ENCODE peak calls at places on chromosomes 11 and 22, in seven cellular contexts. Q is mesendoderm, T is H9, C is IMR-90, O is mesenchymal stem cell, Y is H1, H is trophoblast cell. D is an unnamed sample.

GRCh38 chr11:47241740-47242400 is 6.7 kb downstream of the ACP2 start:
- DNase-seq in Q (no peak), T (no peak), C (peak; percentile 23), O (no peak), Y (no peak), H (peak; percentile 58), D (no peak)

GRCh38 chr22:19548964-19549363 is 24.8 kb upstream of the CLDN5 start:
- DNase-seq in Q (no peak), T (no peak), C (no peak), O (no peak), Y (no peak), H (no peak), D (no peak)

GRCh38 chr11:116062526-116063171 is 558.4 kb upstream of the CADM1 start:
- DNase-seq in Q (no peak), T (no peak), C (no peak), O (peak; percentile 50), Y (no peak), H (no peak), D (no peak)

GRCh38 chr11:125164091-125164421 is 495 bp upstream of the PKNOX2 start:
- DNase-seq in Q (no peak), T (no peak), C (no peak), O (no peak), Y (no peak), H (no peak), D (no peak)

GRCh38 chr11:72975778-72976520 is 161.7 kb downstream of the ATG16L2 start:
- DNase-seq in Q (no peak), T (no peak), C (peak; percentile 96), O (peak; percentile 90), Y (no peak), H (peak; percentile 90), D (no peak)

GRCh38 chr11:66349084-66349386 is 1.6 kb upstream of the B4GAT1 start:
- DNase-seq in Q (no peak), T (no peak), C (no peak), O (no peak), Y (no peak), H (no peak), D (no peak)

GRCh38 chr11:126963603-126964353 is 36.8 kb downstream of the KIRREL3 start:
- DNase-seq in Q (no peak), T (no peak), C (peak; percentile 43), O (no peak), Y (no peak), H (no peak), D (no peak)

GRCh38 chr11:71456831-71457230 is 3.8 kb downstream of the NADSYN1 start:
- DNase-seq in Q (no peak), T (no peak), C (no peak), O (no peak), Y (no peak), H (no peak), D (no peak)

GRCh38 chr22:37212174-37212906 is at the start of gene SSTR3:
- DNase-seq in Q (no peak), T (peak; percentile 64), C (no peak), O (no peak), Y (no peak), H (no peak), D (peak; percentile 32)

GRCh38 chr11:107720305-107720775 is 8.5 kb upstream of the SLN start:
- DNase-seq in Q (no peak), T (no peak), C (no peak), O (no peak), Y (no peak), H (peak; percentile 81), D (no peak)

GRCh38 chr11:11982975-11983374 is 25.5 kb downstream of the DKK3 start:
- DNase-seq in Q (no peak), T (no peak), C (peak; percentile 75), O (no peak), Y (no peak), H (no peak), D (no peak)

GRCh38 chr11:119322921-119323531 is 6.1 kb upstream of the MCAM start:
- DNase-seq in Q (no peak), T (no peak), C (no peak), O (no peak), Y (no peak), H (no peak), D (no peak)

GRCh38 chr11:9859491-9860305 is 195.8 kb downstream of the SWAP70 start:
- DNase-seq in Q (no peak), T (no peak), C (peak; percentile 62), O (peak; percentile 79), Y (no peak), H (no peak), D (no peak)

GRCh38 chr11:86149813-86150212 is 80.9 kb upstream of the PICALM start:
- DNase-seq in Q (no peak), T (no peak), C (no peak), O (no peak), Y (no peak), H (no peak), D (no peak)

GRCh38 chr11:3219281-3219892 is 774 bp upstream of the MRGPRG start:
- DNase-seq in Q (no peak), T (peak; percentile 27), C (no peak), O (no peak), Y (no peak), H (no peak), D (no peak)

GRCh38 chr11:91792779-91793262 is 431.8 kb upstream of the FAT3 start:
- DNase-seq in Q (peak; percentile 70), T (no peak), C (no peak), O (peak; percentile 1), Y (no peak), H (no peak), D (no peak)

GRCh38 chr11:18804621-18805020 is 13.0 kb upstream of the PTPN5 start:
- DNase-seq in Q (no peak), T (no peak), C (no peak), O (no peak), Y (no peak), H (no peak), D (no peak)

GRCh38 chr11:66420671-66421476 is at the start of gene NPAS4:
- DNase-seq in Q (peak; percentile 44), T (peak; percentile 45), C (no peak), O (no peak), Y (no peak), H (no peak), D (no peak)

GRCh38 chr11:97290444-97291041 is 900.7 kb downstream of the JRKL start:
- DNase-seq in Q (no peak), T (no peak), C (no peak), O (no peak), Y (no peak), H (no peak), D (no peak)

GRCh38 chr22:31861226-31861840 is 83.0 kb upstream of the YWHAH start:
- DNase-seq in Q (no peak), T (no peak), C (peak; percentile 40), O (peak; percentile 22), Y (no peak), H (no peak), D (no peak)

GRCh38 chr11:66892926-66893325 is 36.1 kb downstream of the LRFN4 start:
- DNase-seq in Q (no peak), T (no peak), C (peak; percentile 58), O (peak; percentile 23), Y (no peak), H (no peak), D (no peak)

GRCh38 chr11:13318498-13319295 is 41.1 kb downstream of the BMAL1 start:
- DNase-seq in Q (no peak), T (no peak), C (no peak), O (peak; percentile 58), Y (no peak), H (no peak), D (no peak)
- H4K8ac ChIP-seq in Q (no peak overlapping the region), T (no peak overlapping the region), C (no peak overlapping the region), O (no peak overlapping the region), Y (no peak overlapping the region), H (no peak overlapping the region), D (no peak overlapping the region)

DNA sequence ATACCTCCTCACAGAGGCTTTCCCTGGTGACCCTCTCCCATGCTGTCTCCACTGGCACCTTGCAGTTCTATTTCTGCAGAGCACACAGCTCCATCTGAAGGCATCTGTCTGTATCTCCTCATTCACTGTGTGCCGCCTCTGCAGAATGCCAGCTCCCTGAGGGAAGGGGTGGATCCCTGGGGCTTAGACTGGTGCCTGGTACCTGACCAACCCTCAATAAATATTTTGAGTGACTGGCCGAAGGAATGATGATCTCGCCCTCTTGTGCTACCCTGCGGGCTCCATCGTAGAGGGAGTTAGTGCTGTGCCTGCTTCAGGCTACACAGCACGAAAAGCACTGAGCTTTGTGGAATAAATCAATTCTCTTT is 1.6 kb downstream of the CBX7 start:
- DNase-seq in Q (no peak), T (no peak), C (no peak), O (no peak), Y (no peak), H (no peak), D (no peak)
- H3K4me1 ChIP-seq in Q (no peaks in the 10 kb centered on the region), T (no peaks in the 10 kb centered on the region), C (peaks cover 5% of the 10 kb centered on the region), O (peaks cover 17% of the 10 kb centered on the region), Y (peaks cover 26% of the 10 kb centered on the region), H (peaks cover 12% of the 10 kb centered on the region), D (peaks cover 4% of the 10 kb centered on the region)

GRCh38 chr11:90556026-90556425 is 333.2 kb upstream of the CHORDC1 start:
- DNase-seq in Q (no peak), T (no peak), C (no peak), O (no peak), Y (no peak), H (no peak), D (no peak)

GRCh38 chr11:90555477-90555876 is 332.6 kb upstream of the CHORDC1 start:
- DNase-seq in Q (no peak), T (no peak), C (no peak), O (no peak), Y (no peak), H (no peak), D (no peak)

GRCh38 chr11:90556612-90557011 is 333.8 kb upstream of the CHORDC1 start:
- DNase-seq in Q (no peak), T (no peak), C (no peak), O (no peak), Y (no peak), H (no peak), D (no peak)

DNA sequence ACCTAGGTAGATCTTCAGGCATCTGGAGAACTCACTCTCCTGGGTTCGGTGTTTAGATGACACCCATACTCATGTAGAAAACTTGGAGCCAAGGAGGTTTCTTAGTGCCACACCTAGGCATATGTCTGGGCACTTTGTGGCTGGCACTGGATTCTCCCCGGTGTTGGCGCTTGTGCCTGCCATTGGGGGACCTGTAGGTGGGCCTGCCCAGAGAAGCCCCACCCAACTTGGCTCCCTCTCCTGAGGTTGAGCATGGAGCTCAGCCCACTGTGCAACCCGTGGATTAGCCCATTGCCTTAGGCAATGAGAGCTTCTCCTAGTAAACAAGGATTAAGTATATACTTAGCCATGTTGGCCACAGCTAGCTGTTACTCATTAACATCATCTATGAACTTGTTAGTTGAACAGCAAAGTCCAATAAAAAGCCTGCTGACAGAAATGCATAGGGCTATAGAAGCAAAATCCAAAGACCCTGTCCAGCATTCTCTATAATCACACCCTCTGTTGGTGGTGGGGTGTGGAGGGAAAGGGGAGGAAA is 335.5 kb upstream of the CHORDC1 start:
- DNase-seq in Q (no peak), T (no peak), C (no peak), O (no peak), Y (no peak), H (no peak), D (no peak)
- H4K8ac ChIP-seq in Q (no peak overlapping the region), T (no peak overlapping the region), C (no peak overlapping the region), O (no peak overlapping the region), Y (no peak overlapping the region), H (no peak overlapping the region), D (no peak overlapping the region)

DNA sequence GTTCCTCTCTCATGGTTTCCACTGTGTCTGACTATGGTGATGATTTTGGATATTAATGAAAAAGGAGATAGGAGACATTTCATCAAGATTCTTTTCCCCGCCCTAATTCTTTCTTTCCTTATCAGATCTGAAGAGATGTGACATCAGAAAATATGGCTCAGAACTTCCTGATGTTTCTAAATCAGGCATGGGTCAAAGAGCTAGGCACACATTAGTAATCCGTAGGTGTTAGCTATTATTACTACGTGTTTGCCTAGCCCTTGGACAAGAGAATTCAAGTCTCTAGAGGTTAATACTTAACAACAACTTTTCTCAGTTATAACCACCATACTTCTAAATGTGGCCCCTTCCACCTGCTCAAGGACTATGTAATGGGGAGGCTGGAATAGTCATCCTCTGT is 5.8 kb downstream of the JOSD1 start:
- DNase-seq in Q (no peak), T (no peak), C (no peak), O (no peak), Y (no peak), H (peak; percentile 91), D (no peak)
- H3K4me1 ChIP-seq in Q (peaks cover 3% of the 10 kb centered on the region), T (peaks cover 5% of the 10 kb centered on the region), C (peaks cover 8% of the 10 kb centered on the region), O (peaks cover 12% of the 10 kb centered on the region), Y (peaks cover 6% of the 10 kb centered on the region), H (peaks cover 14% of the 10 kb centered on the region), D (peaks cover 9% of the 10 kb centered on the region)

D was measured in neuronal stem cell.